ENCODE peak calls at places on chromosome X, in nine cellular contexts. U is lung; J is mammary epithelial cell; X is CD4-positive, alpha-beta T cell; T is HepG2; C is fibroblast of lung; Q is endodermal cell; W is Panc1; M is stomach. I is an unnamed sample. For H3K27me3 and H3K9me3, the result is how much of the 10 kb centered on the place peaks cover.

GRCh38 chrX:66914082-66914481 is 275.2 kb upstream of the EDA2R start:
- DNase-seq in U (peak), J (peak), X (no peak), T (peak), C (no peak), Q (peak), W (no peak), M (no peak), I (no peak)

GRCh38 chrX:11745881-11746280 is 12.2 kb upstream of the MSL3 start:
- DNase-seq in U (no peak), J (no peak), X (no peak), T (no peak), C (no peak), Q (no peak), W (no peak), M (no peak), I (no peak)

GRCh38 chrX:119145241-119145653 is 17.6 kb upstream of the KIAA1210 start:
- DNase-seq in U (no peak), J (peak), X (no peak), T (no peak), C (peak), Q (peak), W (no peak), M (no peak), I (no peak)

GRCh38 chrX:12894074-12894691 is 12.2 kb upstream of the TLR8 start:
- DNase-seq in U (no peak), J (no peak), X (peak), T (peak), C (peak), Q (no peak), W (no peak), M (peak), I (peak)

GRCh38 chrX:8743126-8743732 is 11.3 kb upstream of the ANOS1 start:
- DNase-seq in U (peak), J (peak), X (peak), T (peak), C (peak), Q (peak), W (no peak), M (peak), I (peak)

GRCh38 chrX:53481093-53481492 is 46.9 kb upstream of the HSD17B10 start:
- DNase-seq in U (no peak), J (no peak), X (no peak), T (no peak), C (no peak), Q (peak), W (no peak), M (peak), I (no peak)

GRCh38 chrX:47239199-47239598 is 6.4 kb downstream of the USP11 start:
- DNase-seq in U (no peak), J (no peak), X (no peak), T (no peak), C (no peak), Q (no peak), W (no peak), M (no peak), I (no peak)

GRCh38 chrX:74422576-74423288 is 1.4 kb downstream of the SLC16A2 start:
- DNase-seq in U (peak), J (peak), X (no peak), T (peak), C (peak), Q (peak), W (no peak), M (peak), I (no peak)

GRCh38 chrX:925094-925493 is 287.4 kb downstream of the CRLF2 start:
- DNase-seq in U (no peak), J (no peak), X (no peak), T (no peak), C (no peak), Q (no peak), W (no peak), M (no peak), I (no peak)

GRCh38 chrX:140141444-140142029 is 176.2 kb upstream of the CXorf66 start:
- DNase-seq in U (peak), J (peak), X (no peak), T (peak), C (peak), Q (peak), W (peak), M (peak), I (no peak)

GRCh38 chrX:132876933-132877332 is 81.5 kb downstream of the HS6ST2 start:
- DNase-seq in U (no peak), J (no peak), X (no peak), T (no peak), C (no peak), Q (no peak), W (no peak), M (no peak), I (no peak)

GRCh38 chrX:151701531-151701930 is 6.3 kb downstream of the PRRG3 start:
- DNase-seq in U (no peak), J (no peak), X (no peak), T (no peak), C (no peak), Q (no peak), W (no peak), M (no peak), I (no peak)

GRCh38 chrX:46704767-46705386 is 54.0 kb downstream of the SLC9A7 start:
- DNase-seq in U (no peak), J (peak), X (no peak), T (no peak), C (no peak), Q (no peak), W (no peak), M (no peak), I (no peak)

GRCh38 chrX:106203315-106203714 is 35.2 kb downstream of the PWWP3B start:
- DNase-seq in U (no peak), J (peak), X (no peak), T (peak), C (no peak), Q (no peak), W (no peak), M (no peak), I (no peak)

GRCh38 chrX:107207943-107208342 is 1.5 kb downstream of the DNAAF6 start:
- DNase-seq in U (no peak), J (no peak), X (no peak), T (no peak), C (no peak), Q (no peak), W (no peak), M (no peak), I (no peak)

GRCh38 chrX:145910017-145910416 is 92.4 kb downstream of the SLITRK2 start:
- DNase-seq in U (no peak), J (no peak), X (no peak), T (no peak), C (peak), Q (no peak), W (no peak), M (no peak), I (no peak)
- TF ChIP-seq CTCF in U (no peak), J (no peak), X (no peak), T (no peak), C (no peak), Q (peak), W (no peak), M (no peak), I (no peak)

GRCh38 chrX:136861877-136862276 is 18.6 kb downstream of the RBMX start:
- DNase-seq in U (no peak), J (no peak), X (no peak), T (no peak), C (no peak), Q (no peak), W (no peak), M (no peak), I (no peak)
- H3K27me3 ChIP-seq in U (under half), J (under half), X (under half), T (under half), C (under half), Q (under half), W (under half), M (under half), I (under half)

GRCh38 chrX:56920338-56920997 is 74.9 kb downstream of the SPIN3 start:
- DNase-seq in U (no peak), J (no peak), X (no peak), T (no peak), C (no peak), Q (no peak), W (no peak), M (no peak), I (no peak)
- H3K9me3 ChIP-seq in U (under half), J (under half), X (under half), T (under half), C (under half), Q (under half), W (under half), M (under half), I (under half)

DNA sequence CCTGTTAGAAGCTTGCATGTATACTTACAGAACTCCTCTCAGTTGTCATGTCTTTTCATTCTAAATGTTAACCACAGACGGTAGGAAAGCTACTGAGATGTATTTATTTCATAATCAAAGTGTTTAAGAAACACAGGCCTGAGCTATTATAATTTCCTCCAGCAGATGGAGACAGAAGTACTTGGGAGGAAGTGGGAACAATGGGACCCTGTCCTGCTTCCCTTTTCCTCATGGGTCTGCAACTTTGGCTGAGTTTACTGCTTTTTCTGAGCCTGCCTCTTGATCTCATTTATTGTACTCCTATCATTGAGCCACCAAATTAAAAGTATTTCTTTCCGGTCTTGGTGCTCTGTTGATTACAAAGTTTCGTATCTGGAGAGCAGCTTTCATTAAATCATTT is 67.7 kb upstream of the SPANXN2 start:
- DNase-seq in U (no peak), J (peak), X (no peak), T (no peak), C (peak), Q (no peak), W (peak), M (no peak), I (no peak)
- TF ChIP-seq CTCF in U (no peak), J (peak), X (no peak), T (no peak), C (peak), Q (peak), W (peak), M (peak), I (no peak)

I was measured in CD8-positive, alpha-beta T cell.